ENCODE peak calls at places on chromosomes 4 and X, in six cellular contexts. One of them, this sample, is unnamed.

GRCh38 chr4:26839534-26839951 is 21.1 kb upstream of the STIM2 start:
- DNase-seq in choroid plexus epithelial cell: no peak
- DNase-seq in left lung: no peak
- DNase-seq in endodermal cell: no peak
- DNase-seq in tibial artery: no peak
- DNase-seq in omental fat pad: no peak
- DNase-seq in this sample: no peak

GRCh38 chrX:9392445-9392844 is 72.4 kb upstream of the TBL1X start:
- DNase-seq in choroid plexus epithelial cell: no peak
- DNase-seq in left lung: no peak
- DNase-seq in endodermal cell: no peak
- DNase-seq in tibial artery: no peak
- DNase-seq in omental fat pad: no peak
- DNase-seq in this sample: no peak

GRCh38 chrX:87517571-87518141 is at the start of gene KLHL4:
- DNase-seq in choroid plexus epithelial cell: peak
- DNase-seq in left lung: no peak
- DNase-seq in endodermal cell: peak
- DNase-seq in tibial artery: no peak
- DNase-seq in omental fat pad: no peak
- DNase-seq in this sample: no peak

GRCh38 chr4:64014647-64015046 is 394.6 kb downstream of the TECRL start:
- DNase-seq in choroid plexus epithelial cell: no peak
- DNase-seq in left lung: no peak
- DNase-seq in endodermal cell: no peak
- DNase-seq in tibial artery: no peak
- DNase-seq in omental fat pad: no peak
- DNase-seq in this sample: no peak

GRCh38 chrX:121876316-121876715 is 828.9 kb downstream of the GLUD2 start:
- DNase-seq in choroid plexus epithelial cell: peak
- DNase-seq in left lung: no peak
- DNase-seq in endodermal cell: no peak
- DNase-seq in tibial artery: no peak
- DNase-seq in omental fat pad: no peak
- DNase-seq in this sample: no peak

GRCh38 chrX:24231169-24231568 is 81.6 kb downstream of the ZFX start:
- DNase-seq in choroid plexus epithelial cell: peak
- DNase-seq in left lung: no peak
- DNase-seq in endodermal cell: no peak
- DNase-seq in tibial artery: no peak
- DNase-seq in omental fat pad: no peak
- DNase-seq in this sample: no peak

GRCh38 chrX:254630-255215 is 26.5 kb upstream of the PLCXD1 start:
- DNase-seq in choroid plexus epithelial cell: no peak
- DNase-seq in left lung: peak
- DNase-seq in endodermal cell: peak
- DNase-seq in tibial artery: no peak
- DNase-seq in omental fat pad: peak
- DNase-seq in this sample: no peak

GRCh38 chr4:133802741-133803140 is 398.8 kb downstream of the PABPC4L start:
- DNase-seq in choroid plexus epithelial cell: peak
- DNase-seq in left lung: no peak
- DNase-seq in endodermal cell: no peak
- DNase-seq in tibial artery: no peak
- DNase-seq in omental fat pad: no peak
- DNase-seq in this sample: no peak

GRCh38 chr4:109077486-109077885 is 225.0 kb downstream of the COL25A1 start:
- DNase-seq in choroid plexus epithelial cell: peak
- DNase-seq in left lung: no peak
- DNase-seq in endodermal cell: no peak
- DNase-seq in tibial artery: no peak
- DNase-seq in omental fat pad: no peak
- DNase-seq in this sample: no peak

GRCh38 chrX:49257846-49258748 is 6.4 kb downstream of the FOXP3 start:
- DNase-seq in choroid plexus epithelial cell: no peak
- DNase-seq in left lung: no peak
- DNase-seq in endodermal cell: no peak
- DNase-seq in tibial artery: no peak
- DNase-seq in omental fat pad: no peak
- DNase-seq in this sample: no peak

GRCh38 chr4:38004062-38004461 is 43.9 kb downstream of the PTTG2 start:
- DNase-seq in choroid plexus epithelial cell: peak
- DNase-seq in left lung: no peak
- DNase-seq in endodermal cell: no peak
- DNase-seq in tibial artery: no peak
- DNase-seq in omental fat pad: no peak
- DNase-seq in this sample: no peak

GRCh38 chrX:124229374-124229773 is 103.1 kb upstream of the TEX13D start:
- DNase-seq in choroid plexus epithelial cell: no peak
- DNase-seq in left lung: no peak
- DNase-seq in endodermal cell: peak
- DNase-seq in tibial artery: no peak
- DNase-seq in omental fat pad: no peak
- DNase-seq in this sample: no peak

GRCh38 chrX:55524487-55524886 is 34.8 kb upstream of the USP51 start:
- DNase-seq in choroid plexus epithelial cell: peak
- DNase-seq in left lung: no peak
- DNase-seq in endodermal cell: no peak
- DNase-seq in tibial artery: no peak
- DNase-seq in omental fat pad: no peak
- DNase-seq in this sample: no peak

GRCh38 chrX:39327255-39327654 is 526.0 kb downstream of the MID1IP1 start:
- DNase-seq in choroid plexus epithelial cell: no peak
- DNase-seq in left lung: no peak
- DNase-seq in endodermal cell: no peak
- DNase-seq in tibial artery: no peak
- DNase-seq in omental fat pad: no peak
- DNase-seq in this sample: no peak

GRCh38 chr4:159698336-159698735 is 595.5 kb downstream of the RAPGEF2 start:
- DNase-seq in choroid plexus epithelial cell: peak
- DNase-seq in left lung: no peak
- DNase-seq in endodermal cell: no peak
- DNase-seq in tibial artery: no peak
- DNase-seq in omental fat pad: no peak
- DNase-seq in this sample: no peak

GRCh38 chr4:26819026-26819425 is 41.6 kb upstream of the STIM2 start:
- DNase-seq in choroid plexus epithelial cell: no peak
- DNase-seq in left lung: no peak
- DNase-seq in endodermal cell: no peak
- DNase-seq in tibial artery: no peak
- DNase-seq in omental fat pad: no peak
- DNase-seq in this sample: no peak

GRCh38 chr4:70196855-70197254 is 1.3 kb downstream of the ODAM start:
- DNase-seq in choroid plexus epithelial cell: no peak
- DNase-seq in left lung: no peak
- DNase-seq in endodermal cell: no peak
- DNase-seq in tibial artery: no peak
- DNase-seq in omental fat pad: no peak
- DNase-seq in this sample: no peak

GRCh38 chr4:114277690-114278089 is 298.2 kb upstream of the ARSJ start:
- DNase-seq in choroid plexus epithelial cell: peak
- DNase-seq in left lung: no peak
- DNase-seq in endodermal cell: no peak
- DNase-seq in tibial artery: no peak
- DNase-seq in omental fat pad: no peak
- DNase-seq in this sample: no peak

GRCh38 chr4:185874516-185875230 is 62.7 kb upstream of the SORBS2 start:
- DNase-seq in choroid plexus epithelial cell: peak
- DNase-seq in left lung: no peak
- DNase-seq in endodermal cell: no peak
- DNase-seq in tibial artery: no peak
- DNase-seq in omental fat pad: no peak
- DNase-seq in this sample: no peak

GRCh38 chrX:439719-440118 is 53.0 kb upstream of the PPP2R3B start:
- DNase-seq in choroid plexus epithelial cell: no peak
- DNase-seq in left lung: no peak
- DNase-seq in endodermal cell: no peak
- DNase-seq in tibial artery: no peak
- DNase-seq in omental fat pad: no peak
- DNase-seq in this sample: no peak

GRCh38 chr4:126748736-126749135 is 884.0 kb upstream of the INTU start:
- DNase-seq in choroid plexus epithelial cell: peak
- DNase-seq in left lung: no peak
- DNase-seq in endodermal cell: no peak
- DNase-seq in tibial artery: no peak
- DNase-seq in omental fat pad: no peak
- DNase-seq in this sample: no peak

GRCh38 chr4:125994430-125994829 is 679.7 kb downstream of the FAT4 start:
- DNase-seq in choroid plexus epithelial cell: no peak
- DNase-seq in left lung: no peak
- DNase-seq in endodermal cell: no peak
- DNase-seq in tibial artery: no peak
- DNase-seq in omental fat pad: no peak
- DNase-seq in this sample: no peak

GRCh38 chrX:103678199-103678993 is 8.1 kb downstream of the MORF4L2 start:
- DNase-seq in choroid plexus epithelial cell: no peak
- DNase-seq in left lung: no peak
- DNase-seq in endodermal cell: no peak
- DNase-seq in tibial artery: no peak
- DNase-seq in omental fat pad: no peak
- DNase-seq in this sample: no peak

GRCh38 chrX:30302957-30303356 is 6.2 kb downstream of the NR0B1 start:
- DNase-seq in choroid plexus epithelial cell: no peak
- DNase-seq in left lung: no peak
- DNase-seq in endodermal cell: peak
- DNase-seq in tibial artery: no peak
- DNase-seq in omental fat pad: no peak
- DNase-seq in this sample: no peak

GRCh38 chrX:45758319-45758718 is 557.6 kb upstream of the DIPK2B start:
- DNase-seq in choroid plexus epithelial cell: peak
- DNase-seq in left lung: no peak
- DNase-seq in endodermal cell: no peak
- DNase-seq in tibial artery: no peak
- DNase-seq in omental fat pad: no peak
- DNase-seq in this sample: no peak

GRCh38 chrX:41086627-41086932 is 1.3 kb downstream of the USP9X start:
- DNase-seq in choroid plexus epithelial cell: no peak
- DNase-seq in left lung: no peak
- DNase-seq in endodermal cell: no peak
- DNase-seq in tibial artery: no peak
- DNase-seq in omental fat pad: no peak
- DNase-seq in this sample: no peak

GRCh38 chr4:107009196-107009595 is 26.9 kb downstream of the DKK2 start:
- DNase-seq in choroid plexus epithelial cell: no peak
- DNase-seq in left lung: no peak
- DNase-seq in endodermal cell: no peak
- DNase-seq in tibial artery: no peak
- DNase-seq in omental fat pad: no peak
- DNase-seq in this sample: no peak

GRCh38 chr4:37453004-37453360 is 208.4 kb downstream of the NWD2 start:
- DNase-seq in choroid plexus epithelial cell: peak
- DNase-seq in left lung: no peak
- DNase-seq in endodermal cell: peak
- DNase-seq in tibial artery: no peak
- DNase-seq in omental fat pad: no peak
- DNase-seq in this sample: peak

GRCh38 chrX:97743014-97743413 is 859.3 kb downstream of the RPA4 start:
- DNase-seq in choroid plexus epithelial cell: peak
- DNase-seq in left lung: no peak
- DNase-seq in endodermal cell: peak
- DNase-seq in tibial artery: no peak
- DNase-seq in omental fat pad: no peak
- DNase-seq in this sample: no peak
- TF ChIP-seq CTCF in choroid plexus epithelial cell: peak
- TF ChIP-seq CTCF in left lung: no peak
- TF ChIP-seq CTCF in endodermal cell: peak
- TF ChIP-seq CTCF in tibial artery: no peak
- TF ChIP-seq CTCF in omental fat pad: no peak
- TF ChIP-seq CTCF in this sample: peak

DNA sequence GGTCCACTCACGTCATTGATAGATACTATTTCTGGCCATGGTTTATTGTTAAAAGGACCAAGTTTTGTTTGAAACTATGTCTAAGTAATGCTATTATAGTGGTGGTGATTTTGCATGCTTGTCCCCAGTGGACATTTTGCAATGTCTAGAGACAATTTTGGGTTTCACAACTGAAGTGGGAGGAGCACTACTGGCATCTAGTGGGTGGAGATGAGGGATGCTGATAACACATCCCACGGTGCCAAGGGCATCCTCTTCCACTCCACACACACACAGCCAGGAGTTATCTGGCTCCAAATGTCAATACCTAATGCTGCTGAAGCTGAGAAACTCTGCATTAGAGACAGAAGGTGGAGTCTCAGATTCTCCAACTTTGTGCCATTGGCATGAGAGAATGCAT is 131.2 kb downstream of the FRMPD4 start:
- DNase-seq in choroid plexus epithelial cell: no peak
- DNase-seq in left lung: no peak
- DNase-seq in endodermal cell: no peak
- DNase-seq in tibial artery: no peak
- DNase-seq in omental fat pad: no peak
- DNase-seq in this sample: no peak
- TF ChIP-seq CTCF in choroid plexus epithelial cell: no peak
- TF ChIP-seq CTCF in left lung: no peak
- TF ChIP-seq CTCF in endodermal cell: no peak
- TF ChIP-seq CTCF in tibial artery: no peak
- TF ChIP-seq CTCF in omental fat pad: no peak
- TF ChIP-seq CTCF in this sample: peak

GRCh38 chr4:157291071-157291470 is 70.5 kb downstream of the GRIA2 start:
- DNase-seq in choroid plexus epithelial cell: peak
- DNase-seq in left lung: no peak
- DNase-seq in endodermal cell: no peak
- DNase-seq in tibial artery: no peak
- DNase-seq in omental fat pad: no peak
- DNase-seq in this sample: no peak
- TF ChIP-seq CTCF in choroid plexus epithelial cell: peak
- TF ChIP-seq CTCF in left lung: no peak
- TF ChIP-seq CTCF in endodermal cell: peak
- TF ChIP-seq CTCF in tibial artery: no peak
- TF ChIP-seq CTCF in omental fat pad: no peak
- TF ChIP-seq CTCF in this sample: peak

GRCh38 chr4:41644288-41644914 is 104.1 kb downstream of the PHOX2B start:
- DNase-seq in choroid plexus epithelial cell: peak
- DNase-seq in left lung: peak
- DNase-seq in endodermal cell: peak
- DNase-seq in tibial artery: peak
- DNase-seq in omental fat pad: peak
- DNase-seq in this sample: peak
- TF ChIP-seq CTCF in choroid plexus epithelial cell: peak
- TF ChIP-seq CTCF in left lung: peak
- TF ChIP-seq CTCF in endodermal cell: peak
- TF ChIP-seq CTCF in tibial artery: peak
- TF ChIP-seq CTCF in omental fat pad: peak
- TF ChIP-seq CTCF in this sample: peak

GRCh38 chr4:153248641-153249198 is 44.5 kb downstream of the TRIM2 start:
- DNase-seq in choroid plexus epithelial cell: no peak
- DNase-seq in left lung: no peak
- DNase-seq in endodermal cell: peak
- DNase-seq in tibial artery: no peak
- DNase-seq in omental fat pad: no peak
- DNase-seq in this sample: no peak
- TF ChIP-seq CTCF in choroid plexus epithelial cell: no peak
- TF ChIP-seq CTCF in left lung: no peak
- TF ChIP-seq CTCF in endodermal cell: no peak
- TF ChIP-seq CTCF in tibial artery: no peak
- TF ChIP-seq CTCF in omental fat pad: no peak
- TF ChIP-seq CTCF in this sample: no peak

This sample was measured in D721Med.